ENCODE peak calls at places on chromosomes 16 and 17, in four cellular contexts. One of them, this sample, is unnamed.
A peak's percentile ranks its signal among the peaks of the same experiment; 100 is the strongest.

GRCh38 chr16:12845282-12845681 is 41.6 kb upstream of the CPPED1 start:
- DNase-seq in K562: no peak
- DNase-seq in A549: no peak
- DNase-seq in HepG2: no peak
- DNase-seq in this sample: no peak

GRCh38 chr16:1998360-1998835 is 8.6 kb downstream of the SYNGR3 start:
- DNase-seq in K562: no peak
- DNase-seq in A549: no peak
- DNase-seq in HepG2: no peak
- DNase-seq in this sample: no peak

GRCh38 chr16:89374393-89374948 is 115.9 kb downstream of the ANKRD11 start:
- DNase-seq in K562: no peak
- DNase-seq in A549: no peak
- DNase-seq in HepG2: no peak
- DNase-seq in this sample: peak; percentile 52

GRCh38 chr17:38550661-38551060 is 55.1 kb downstream of the SRCIN1 start:
- DNase-seq in K562: peak; percentile 64
- DNase-seq in A549: no peak
- DNase-seq in HepG2: no peak
- DNase-seq in this sample: no peak

GRCh38 chr16:72286936-72287620 is 115.1 kb upstream of the PMFBP1 start:
- DNase-seq in K562: no peak
- DNase-seq in A549: no peak
- DNase-seq in HepG2: no peak
- DNase-seq in this sample: no peak

GRCh38 chr16:80604600-80605355 is 64.0 kb downstream of the DYNLRB2 start:
- DNase-seq in K562: no peak
- DNase-seq in A549: no peak
- DNase-seq in HepG2: no peak
- DNase-seq in this sample: no peak

GRCh38 chr17:33990943-33991706 is 264.0 kb upstream of the CCL2 start:
- DNase-seq in K562: no peak
- DNase-seq in A549: no peak
- DNase-seq in HepG2: no peak
- DNase-seq in this sample: no peak

GRCh38 chr17:79778504-79779087 is 648 bp downstream of the CBX2 start:
- DNase-seq in K562: peak; percentile 44
- DNase-seq in A549: no peak
- DNase-seq in HepG2: no peak
- DNase-seq in this sample: peak; percentile 64

GRCh38 chr17:35051183-35051578 is 12.3 kb downstream of the RFFL start:
- DNase-seq in K562: no peak
- DNase-seq in A549: no peak
- DNase-seq in HepG2: peak; percentile 81
- DNase-seq in this sample: no peak

GRCh38 chr17:77564278-77564920 is 394.1 kb upstream of the TNRC6C start:
- DNase-seq in K562: no peak
- DNase-seq in A549: no peak
- DNase-seq in HepG2: no peak
- DNase-seq in this sample: no peak

GRCh38 chr16:19227643-19228042 is 57.9 kb upstream of the CLEC19A start:
- DNase-seq in K562: no peak
- DNase-seq in A549: no peak
- DNase-seq in HepG2: no peak
- DNase-seq in this sample: no peak

GRCh38 chr17:45310380-45311324 is 6.2 kb downstream of the MAP3K14 start:
- DNase-seq in K562: no peak
- DNase-seq in A549: no peak
- DNase-seq in HepG2: no peak
- DNase-seq in this sample: no peak

GRCh38 chr16:11004351-11004750 is 60.0 kb downstream of the CLEC16A start:
- DNase-seq in K562: no peak
- DNase-seq in A549: no peak
- DNase-seq in HepG2: no peak
- DNase-seq in this sample: no peak

GRCh38 chr16:11670171-11671131 is 2.2 kb downstream of the SNN start:
- DNase-seq in K562: no peak
- DNase-seq in A549: no peak
- DNase-seq in HepG2: no peak
- DNase-seq in this sample: no peak

GRCh38 chr17:66805567-66805966 is 29.4 kb upstream of the CACNG5 start:
- DNase-seq in K562: no peak
- DNase-seq in A549: no peak
- DNase-seq in HepG2: no peak
- DNase-seq in this sample: no peak

GRCh38 chr16:23500212-23500865 is 10.0 kb downstream of the GGA2 start:
- DNase-seq in K562: no peak
- DNase-seq in A549: no peak
- DNase-seq in HepG2: no peak
- DNase-seq in this sample: no peak

GRCh38 chr17:14042411-14042810 is 26.9 kb upstream of the COX10 start:
- DNase-seq in K562: no peak
- DNase-seq in A549: no peak
- DNase-seq in HepG2: no peak
- DNase-seq in this sample: no peak

GRCh38 chr17:7465481-7466275 is 13.8 kb downstream of the ZBTB4 start:
- DNase-seq in K562: no peak
- DNase-seq in A549: no peak
- DNase-seq in HepG2: no peak
- DNase-seq in this sample: no peak

GRCh38 chr17:58587713-58588117 is 73.3 kb upstream of the MTMR4 start:
- DNase-seq in K562: peak; percentile 87
- DNase-seq in A549: peak; percentile 81
- DNase-seq in HepG2: peak; percentile 63
- DNase-seq in this sample: peak; percentile 77

GRCh38 chr17:62995377-62995885 is 29.4 kb downstream of the TANC2 start:
- DNase-seq in K562: peak; percentile 46
- DNase-seq in A549: peak; percentile 40
- DNase-seq in HepG2: peak; percentile 20
- DNase-seq in this sample: peak; percentile 38

GRCh38 chr17:65584604-65585521 is 23.4 kb upstream of the AXIN2 start:
- DNase-seq in K562: no peak
- DNase-seq in A549: no peak
- DNase-seq in HepG2: peak; percentile 88
- DNase-seq in this sample: no peak

GRCh38 chr17:82551779-82552457 is 32.4 kb downstream of the FOXK2 start:
- DNase-seq in K562: peak; percentile 75
- DNase-seq in A549: peak; percentile 96
- DNase-seq in HepG2: peak; percentile 65
- DNase-seq in this sample: peak; percentile 37

GRCh38 chr17:64081802-64082799 is 47.8 kb downstream of the ERN1 start:
- DNase-seq in K562: peak; percentile 33
- DNase-seq in A549: peak; percentile 79
- DNase-seq in HepG2: peak; percentile 93
- DNase-seq in this sample: no peak

GRCh38 chr16:28543072-28543471 is 4.3 kb upstream of the NUPR1 start:
- DNase-seq in K562: no peak
- DNase-seq in A549: no peak
- DNase-seq in HepG2: no peak
- DNase-seq in this sample: no peak

GRCh38 chr17:2075336-2076056 is 20.6 kb downstream of the HIC1 start:
- DNase-seq in K562: no peak
- DNase-seq in A549: no peak
- DNase-seq in HepG2: no peak
- DNase-seq in this sample: peak; percentile 28

GRCh38 chr17:60134396-60135159 is 15.2 kb upstream of the CA4 start:
- DNase-seq in K562: peak; percentile 69
- DNase-seq in A549: no peak
- DNase-seq in HepG2: no peak
- DNase-seq in this sample: no peak

GRCh38 chr17:38403491-38403890 is 24.8 kb upstream of the ARHGAP23 start:
- DNase-seq in K562: no peak
- DNase-seq in A549: no peak
- DNase-seq in HepG2: no peak
- DNase-seq in this sample: no peak

GRCh38 chr16:48408688-48409087 is 23.5 kb upstream of the SIAH1 start:
- DNase-seq in K562: no peak
- DNase-seq in A549: no peak
- DNase-seq in HepG2: no peak
- DNase-seq in this sample: no peak

GRCh38 chr16:15704545-15704987 is 54.5 kb downstream of the NDE1 start:
- DNase-seq in K562: peak; percentile 87
- DNase-seq in A549: peak; percentile 84
- DNase-seq in HepG2: peak; percentile 75
- DNase-seq in this sample: peak; percentile 90

GRCh38 chr17:35578195-35578928 is at the start of gene PEX12:
- DNase-seq in K562: peak; percentile 78
- DNase-seq in A549: peak; percentile 93
- DNase-seq in HepG2: peak; percentile 92
- DNase-seq in this sample: peak; percentile 83

GRCh38 chr17:75754378-75755204 is 10.4 kb downstream of the GALK1 start:
- DNase-seq in K562: peak; percentile 68
- DNase-seq in A549: no peak
- DNase-seq in HepG2: peak; percentile 72
- DNase-seq in this sample: no peak

GRCh38 chr17:28746611-28747045 is 2.8 kb downstream of the TRAF4 start:
- DNase-seq in K562: peak; percentile 33
- DNase-seq in A549: no peak
- DNase-seq in HepG2: no peak
- DNase-seq in this sample: peak; percentile 53

GRCh38 chr17:28744802-28745051 is 916 bp downstream of the TRAF4 start:
- DNase-seq in K562: peak; percentile 20
- DNase-seq in A549: no peak
- DNase-seq in HepG2: no peak
- DNase-seq in this sample: no peak

GRCh38 chr17:28744104-28744801 is 442 bp downstream of the TRAF4 start:
- DNase-seq in K562: peak; percentile 87
- DNase-seq in A549: peak; percentile 58
- DNase-seq in HepG2: peak; percentile 71
- DNase-seq in this sample: peak; percentile 83

GRCh38 chr17:28745777-28746473 is 2.1 kb downstream of the TRAF4 start:
- DNase-seq in K562: no peak
- DNase-seq in A549: no peak
- DNase-seq in HepG2: no peak
- DNase-seq in this sample: peak; percentile 59

GRCh38 chr17:28745052-28745776 is 1.4 kb downstream of the TRAF4 start:
- DNase-seq in K562: peak; percentile 41
- DNase-seq in A549: no peak
- DNase-seq in HepG2: peak; percentile 90
- DNase-seq in this sample: peak; percentile 68
- TF ChIP-seq NR3C1 in K562: no peak
- TF ChIP-seq NR3C1 in A549: no peak
- TF ChIP-seq NR3C1 in HepG2: no peak
- TF ChIP-seq NR3C1 in this sample: no peak

DNA sequence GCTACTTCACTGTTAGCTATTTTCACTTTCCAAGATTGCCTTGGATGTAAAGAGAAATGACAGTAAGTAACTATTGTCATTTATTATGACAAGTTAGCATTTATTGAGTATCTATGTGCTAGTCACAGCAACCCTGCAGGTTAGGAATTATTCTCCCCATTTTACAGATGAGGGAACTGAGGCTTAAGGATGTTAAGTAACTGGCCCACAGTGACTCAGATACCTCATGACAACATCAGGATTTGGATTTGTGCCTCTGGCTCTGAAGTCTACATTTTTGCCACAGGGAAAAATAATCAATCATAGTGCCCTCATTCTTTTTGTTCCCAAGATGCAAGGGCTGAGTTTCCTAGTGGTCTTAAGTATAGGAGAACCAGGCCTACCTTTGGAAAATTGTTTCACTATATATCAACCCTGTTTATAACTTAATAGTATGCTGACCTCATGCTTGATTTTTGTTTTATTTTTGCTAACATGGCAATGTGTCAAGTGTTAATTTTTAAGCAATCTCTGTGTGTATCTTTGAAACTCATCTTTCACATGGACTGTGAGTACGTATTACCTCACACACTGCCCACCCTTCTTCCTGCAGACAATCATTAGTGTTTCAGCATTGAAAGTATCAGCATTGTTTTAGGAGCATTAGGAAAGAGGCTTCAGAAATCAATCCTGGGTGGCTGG is 105.0 kb downstream of the TANGO6 start:
- DNase-seq in K562: no peak
- DNase-seq in A549: no peak
- DNase-seq in HepG2: no peak
- DNase-seq in this sample: no peak
- TF ChIP-seq ESRRA in K562: no peak
- TF ChIP-seq ESRRA in A549: no peak
- TF ChIP-seq ESRRA in HepG2: no peak
- TF ChIP-seq ESRRA in this sample: no peak

DNA sequence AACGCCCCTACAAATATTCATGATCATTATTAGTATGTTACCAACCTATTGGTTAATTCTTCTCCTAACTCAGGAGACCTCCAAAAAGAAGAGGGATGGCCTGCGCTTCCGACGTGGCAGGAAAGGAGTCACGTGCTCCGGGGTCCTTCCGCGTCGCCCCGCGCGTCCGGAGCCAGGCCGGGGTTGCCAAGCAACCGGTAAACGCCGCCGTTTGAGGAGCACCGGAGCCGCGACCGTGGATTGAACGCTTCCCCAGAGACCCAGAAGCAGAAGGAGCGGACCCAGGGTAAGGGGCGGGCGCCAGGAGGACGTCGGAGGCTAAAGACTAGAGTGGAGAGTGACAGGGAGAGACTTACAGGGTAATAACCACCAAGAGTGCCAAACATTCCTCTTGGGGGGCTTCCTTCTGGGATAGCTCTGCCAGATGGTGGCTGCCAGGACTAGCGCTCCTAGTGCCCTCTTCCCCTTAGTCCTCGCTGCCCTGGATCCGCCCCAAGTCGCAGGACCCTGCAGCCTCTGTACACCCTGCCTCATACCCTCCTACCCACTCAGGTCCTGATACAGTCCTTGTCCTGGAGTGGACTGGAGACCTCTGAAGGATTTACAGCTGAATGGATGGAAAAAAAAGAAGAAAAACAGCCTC is at the start of gene DNAI2:
- DNase-seq in K562: peak; percentile 49
- DNase-seq in A549: no peak
- DNase-seq in HepG2: no peak
- DNase-seq in this sample: peak; percentile 57
- TF ChIP-seq NR3C1 in K562: no peak
- TF ChIP-seq NR3C1 in A549: no peak
- TF ChIP-seq NR3C1 in HepG2: no peak
- TF ChIP-seq NR3C1 in this sample: no peak

DNA sequence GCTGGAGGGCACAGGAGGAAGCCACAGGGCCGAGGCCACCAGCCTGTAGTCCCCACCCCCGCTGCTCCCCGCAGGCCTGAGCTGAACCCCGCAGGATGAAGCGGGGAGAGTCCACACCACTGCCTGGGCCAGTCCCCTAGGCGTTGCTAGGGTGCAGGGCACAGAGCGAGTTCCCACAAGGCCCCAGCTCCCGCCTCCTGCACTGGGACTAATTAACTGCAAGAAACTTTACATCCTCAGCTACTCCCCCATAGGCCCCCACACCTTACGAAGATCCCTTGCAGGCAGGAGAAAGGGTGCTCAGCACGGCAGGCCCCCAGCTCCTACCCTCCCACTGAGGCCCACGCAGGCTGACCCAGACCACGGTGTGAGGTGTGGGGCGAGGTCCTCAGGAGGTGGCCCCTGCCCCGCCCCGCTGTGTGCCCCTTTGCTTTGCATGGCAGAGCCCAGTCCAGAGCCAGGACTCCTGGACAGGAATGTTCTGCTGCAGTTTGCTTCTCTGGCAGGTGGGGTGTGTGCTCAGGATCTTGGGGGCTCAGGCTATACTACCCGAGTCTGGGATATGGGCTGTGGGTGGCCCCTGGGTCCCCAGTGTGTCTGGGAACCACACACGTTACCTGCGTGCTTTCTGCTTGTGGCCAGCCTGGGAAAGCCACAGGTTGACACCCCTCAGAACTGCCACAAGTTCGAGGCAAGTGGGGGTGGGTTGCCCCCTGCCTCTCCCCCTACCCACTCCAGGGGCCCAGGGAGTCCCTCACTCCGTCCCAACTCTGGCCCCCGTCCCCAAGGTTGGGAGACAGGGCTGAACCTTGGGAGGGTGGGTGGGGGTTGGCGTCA is 1.2 kb downstream of the GNG13 start:
- DNase-seq in K562: no peak
- DNase-seq in A549: no peak
- DNase-seq in HepG2: no peak
- DNase-seq in this sample: no peak
- TF ChIP-seq ESRRA in K562: no peak
- TF ChIP-seq ESRRA in A549: no peak
- TF ChIP-seq ESRRA in HepG2: no peak
- TF ChIP-seq ESRRA in this sample: no peak